ENCODE peak calls at places on chromosomes 11 and 22, in five cellular contexts. N is iris pigment epithelial cell; O is stimulated activated CD4-positive, alpha-beta T cell treated with anti-CD3 and anti-CD28 coated beads, Interleukin-1b, Interleukin-23, amount 100 ng/mL, for 48 hours; P is stomach; M is kidney tubule cell. Z is an unnamed sample.

GRCh38 chr11:64122411-64123101 is 43.4 kb downstream of the MACROD1 start:
- DNase-seq in N (no peak), M (no peak), P (no peak), O (no peak), Z (no peak)

GRCh38 chr11:10858505-10859360 is 880 bp upstream of the ZBED5 start:
- DNase-seq in M (no peak), P (peak; percentile 65), N (peak; percentile 60), O (no peak), Z (no peak)

GRCh38 chr11:36056160-36056751 is 112.4 kb downstream of the LDLRAD3 start:
- DNase-seq in M (peak; percentile 17), O (no peak), N (peak; percentile 60), P (no peak), Z (no peak)

GRCh38 chr11:22699388-22699787 is 33.0 kb downstream of the GAS2 start:
- DNase-seq in N (no peak), M (no peak), O (no peak), P (no peak), Z (no peak)

GRCh38 chr22:37681001-37681424 is 5.1 kb upstream of the NOL12 start:
- DNase-seq in O (no peak), M (peak; percentile 50), P (no peak), N (peak; percentile 68), Z (peak; percentile 40)

GRCh38 chr22:30219049-30219448 is 27.5 kb downstream of the LIF start:
- DNase-seq in P (no peak), N (no peak), M (peak; percentile 49), O (no peak), Z (no peak)

GRCh38 chr11:3008746-3009336 is 16.7 kb upstream of the NAP1L4 start:
- DNase-seq in P (no peak), O (no peak), M (no peak), N (no peak), Z (no peak)

GRCh38 chr22:35777335-35777975 is 59.8 kb downstream of the APOL5 start:
- DNase-seq in O (no peak), M (peak; percentile 68), P (no peak), N (peak; percentile 92), Z (peak; percentile 81)

GRCh38 chr22:37045958-37046357 is 5.6 kb upstream of the KCTD17 start:
- DNase-seq in N (peak; percentile 70), P (no peak), O (no peak), M (peak; percentile 55), Z (peak; percentile 29)

GRCh38 chr22:39309364-39309861 is 10.0 kb downstream of the RPL3 start:
- DNase-seq in M (peak; percentile 50), P (no peak), O (no peak), N (no peak), Z (no peak)

GRCh38 chr11:82794490-82794889 is 60.8 kb upstream of the FAM181B start:
- DNase-seq in O (no peak), M (no peak), P (no peak), N (no peak), Z (no peak)

GRCh38 chr22:39525658-39525975 is 5.3 kb downstream of the ATF4 start:
- DNase-seq in P (no peak), M (peak; percentile 18), O (no peak), N (no peak), Z (no peak)

GRCh38 chr11:69487849-69488542 is 6.5 kb downstream of the LINC01488 start:
- DNase-seq in M (no peak), P (no peak), N (no peak), O (no peak), Z (no peak)

GRCh38 chr22:33529424-33530113 is 390.7 kb downstream of the LARGE1 start:
- DNase-seq in N (no peak), P (no peak), O (no peak), M (peak; percentile 29), Z (peak; percentile 23)

GRCh38 chr11:67606477-67607295 is at the start of gene NDUFV1:
- DNase-seq in O (peak; percentile 96), P (peak; percentile 98), M (peak; percentile 93), N (peak; percentile 90), Z (peak; percentile 91)

GRCh38 chr11:100105605-100106358 is 581.3 kb upstream of the ARHGAP42 start:
- DNase-seq in M (no peak), O (no peak), N (no peak), P (no peak), Z (no peak)

Z was measured in astrocyte of the spinal cord.